ENCODE peak calls at places on chromosome 13, in eight cellular contexts. G is HFFc6, V is T-helper 2 cell, J is NCI-H187 treated with DMSO at 0.1 percent for 48 hours, O is AML-193, R is mesothelial cell of epicardium, M is HS-5, Z is EL. B is an unnamed sample.

GRCh38 chr13:112684041-112684440 is 5.8 kb upstream of the ATP11A start:
- DNase-seq in R (no peak), V (no peak), G (no peak), J (no peak), O (no peak), Z (no peak), M (no peak), B (no peak)

GRCh38 chr13:95355491-95355890 is 54.2 kb upstream of the ABCC4 start:
- DNase-seq in R (no peak), G (peak), J (no peak), Z (peak), M (no peak), O (no peak), V (no peak), B (no peak)

GRCh38 chr13:80141114-80141849 is 199.6 kb downstream of the SPRY2 start:
- DNase-seq in J (no peak), R (peak), G (peak), Z (peak), O (no peak), V (no peak), M (no peak), B (no peak)

GRCh38 chr13:45473627-45474026 is 8.9 kb downstream of the COG3 start:
- DNase-seq in O (peak), G (no peak), V (no peak), J (no peak), R (no peak), M (no peak), Z (no peak), B (no peak)

GRCh38 chr13:32731576-32731975 is 145.3 kb downstream of the PDS5B start:
- DNase-seq in M (no peak), G (peak), Z (peak), O (no peak), J (no peak), V (no peak), R (no peak), B (no peak)

GRCh38 chr13:29532821-29533220 is 62.7 kb downstream of the SLC7A1 start:
- DNase-seq in O (no peak), M (no peak), R (no peak), G (no peak), Z (no peak), V (no peak), J (no peak), B (no peak)

GRCh38 chr13:45179428-45179827 is 21.4 kb downstream of the KCTD4 start:
- DNase-seq in M (no peak), G (no peak), O (no peak), J (no peak), Z (peak), R (no peak), V (no peak), B (no peak)

GRCh38 chr13:44815507-44816074 is 173.7 kb downstream of the NUFIP1 start:
- DNase-seq in R (peak), J (no peak), Z (peak), G (peak), M (peak), O (peak), V (no peak), B (no peak)

GRCh38 chr13:102729560-102730275 is 34.9 kb upstream of the METTL21C start:
- DNase-seq in J (no peak), G (peak), Z (peak), V (no peak), O (no peak), M (no peak), R (no peak), B (peak)

GRCh38 chr13:69423844-69424243 is 683.8 kb upstream of the ATXN8OS start:
- DNase-seq in G (no peak), R (no peak), V (no peak), J (no peak), Z (no peak), O (no peak), M (no peak), B (no peak)

GRCh38 chr13:98184796-98185195 is 7.7 kb upstream of the RNF113B start:
- DNase-seq in R (no peak), J (no peak), V (no peak), O (no peak), Z (peak), M (no peak), G (no peak), B (no peak)

B was measured in MV-4-11.